ENCODE peak calls at places on chromosomes 1 and 21, in five cellular contexts. I is activated T-cell treated with anti-CD3 and anti-CD28 coated beads, Interleukin-2, amount 50 U/mL, for 4 hours; T is stimulated activated naive CD8-positive, alpha-beta T cell treated with anti-CD3 and anti-CD28 coated beads, Interleukin-15, amount 100 ng/mL, for 72 hours; Y is activated CD4-positive, alpha-beta T cell treated with anti-CD3 and anti-CD28 coated beads, Interleukin-2, amount 50 U/mL, for 4 hours; L is mucosa of gallbladder. J is an unnamed sample.

GRCh38 chr1:78091215-78091813 is 45.5 kb downstream of the GIPC2 start:
- DNase-seq in I (no peak), T (no peak), Y (no peak), L (no peak), J (no peak)

GRCh38 chr1:234781241-234782056 is 171.5 kb upstream of the IRF2BP2 start:
- DNase-seq in I (no peak), T (peak), Y (no peak), L (no peak), J (no peak)

GRCh38 chr1:21509351-21510112 is at the start of gene ALPL:
- DNase-seq in I (no peak), T (no peak), Y (no peak), L (no peak), J (no peak)

GRCh38 chr21:46131721-46132651 is 23.4 kb downstream of the FTCD start:
- DNase-seq in I (no peak), T (no peak), Y (no peak), L (no peak), J (no peak)

GRCh38 chr21:28444567-28444966 is 548.1 kb downstream of the LTN1 start:
- DNase-seq in I (no peak), T (no peak), Y (no peak), L (no peak), J (no peak)

GRCh38 chr1:56508523-56508983 is 70.8 kb downstream of the PLPP3 start:
- DNase-seq in I (no peak), T (no peak), Y (no peak), L (peak), J (no peak)

GRCh38 chr21:31874817-31875216 is 2.0 kb downstream of the HUNK start:
- DNase-seq in I (no peak), T (no peak), Y (no peak), L (no peak), J (no peak)

GRCh38 chr1:34711936-34712688 is 42.7 kb upstream of the GJB5 start:
- DNase-seq in I (no peak), T (no peak), Y (no peak), L (no peak), J (no peak)

GRCh38 chr1:183079697-183080096 is 56.5 kb downstream of the LAMC1 start:
- DNase-seq in I (no peak), T (no peak), Y (no peak), L (no peak), J (no peak)

GRCh38 chr1:30318864-30319718 is 404.3 kb downstream of the MATN1 start:
- DNase-seq in I (no peak), T (no peak), Y (no peak), L (no peak), J (no peak)

GRCh38 chr1:40769815-40770214 is 13.8 kb upstream of the KCNQ4 start:
- DNase-seq in I (no peak), T (no peak), Y (no peak), L (no peak), J (no peak)

GRCh38 chr1:154867841-154868610 is 2.1 kb downstream of the KCNN3 start:
- DNase-seq in I (no peak), T (no peak), Y (no peak), L (no peak), J (no peak)

GRCh38 chr1:37793773-37794371 is at the start of gene MANEAL:
- DNase-seq in I (no peak), T (peak), Y (no peak), L (peak), J (no peak)

GRCh38 chr1:236568285-236568894 is 35.9 kb downstream of the HEATR1 start:
- DNase-seq in I (no peak), T (no peak), Y (no peak), L (no peak), J (no peak)

GRCh38 chr1:94014635-94015488 is 105.6 kb upstream of the GCLM start:
- DNase-seq in I (no peak), T (no peak), Y (no peak), L (no peak), J (no peak)

GRCh38 chr1:223714849-223715709 is 2.7 kb downstream of the CAPN2 start:
- DNase-seq in I (no peak), T (no peak), Y (no peak), L (peak), J (no peak)

GRCh38 chr21:42654179-42654912 is 925 bp downstream of the PDE9A start:
- DNase-seq in I (no peak), T (peak), Y (no peak), L (no peak), J (no peak)

GRCh38 chr1:13863701-13864100 is 163.7 kb downstream of the PRDM2 start:
- DNase-seq in I (no peak), T (no peak), Y (no peak), L (no peak), J (no peak)

J was measured in stimulated activated CD8-positive, alpha-beta memory T cell treated with anti-CD3 and anti-CD28 coated beads, Interleukin-4, amount 100 ng/mL, for 4 hours.